ENCODE peak calls at places on chromosomes 16 and 17, in four cellular contexts. J is cardiac fibroblast, G is stomach, P is thoracic aorta. Q is an unnamed sample.

GRCh38 chr17:82021728-82022309 is 859 bp downstream of the CENPX start:
- DNase-seq in J (no peak), G (no peak), P (no peak), Q (no peak)

GRCh38 chr17:77808663-77809425 is 149.7 kb upstream of the TNRC6C start:
- DNase-seq in J (no peak), G (no peak), P (no peak), Q (no peak)

GRCh38 chr16:30948087-30948955 is 547 bp upstream of the ORAI3 start:
- DNase-seq in J (peak), G (peak), P (peak), Q (peak)

GRCh38 chr17:58320163-58320558 is 8.4 kb downstream of the TSPOAP1 start:
- DNase-seq in J (no peak), G (no peak), P (no peak), Q (no peak)

GRCh38 chr16:23597003-23597756 is 1.1 kb upstream of the NDUFAB1 start:
- DNase-seq in J (peak), G (no peak), P (no peak), Q (no peak)

GRCh38 chr16:15830832-15831451 is 25.9 kb downstream of the MYH11 start:
- DNase-seq in J (no peak), G (no peak), P (no peak), Q (no peak)

GRCh38 chr17:14464741-14465140 is 163.9 kb downstream of the HS3ST3B1 start:
- DNase-seq in J (no peak), G (no peak), P (no peak), Q (peak)

GRCh38 chr17:16398270-16399267 is 16.8 kb upstream of the TRPV2 start:
- DNase-seq in J (no peak), G (no peak), P (no peak), Q (peak)

GRCh38 chr17:354651-355556 is 2.3 kb upstream of the RPH3AL start:
- DNase-seq in J (no peak), G (no peak), P (no peak), Q (no peak)

GRCh38 chr17:60594747-60595146 is 5.2 kb upstream of the PPM1D start:
- DNase-seq in J (no peak), G (no peak), P (no peak), Q (no peak)

GRCh38 chr17:58344791-58345157 is 7.2 kb downstream of the SUPT4H1 start:
- DNase-seq in J (no peak), G (no peak), P (no peak), Q (no peak)

GRCh38 chr17:65531508-65532431 is 29.7 kb downstream of the AXIN2 start:
- DNase-seq in J (peak), G (peak), P (no peak), Q (peak)
- TF ChIP-seq CTCF in J (peak), G (peak), P (peak), Q (peak)

GRCh38 chr16:86512301-86512859 is 2.1 kb downstream of the FOXF1 start:
- DNase-seq in J (no peak), G (no peak), P (no peak), Q (no peak)

GRCh38 chr16:86511317-86512161 is 1.2 kb downstream of the FOXF1 start:
- DNase-seq in J (no peak), G (no peak), P (no peak), Q (no peak)

GRCh38 chr16:86513471-86514277 is 3.3 kb downstream of the FOXF1 start:
- DNase-seq in J (no peak), G (no peak), P (no peak), Q (no peak)

GRCh38 chr16:86514656-86515376 is 4.5 kb downstream of the FOXF1 start:
- DNase-seq in J (no peak), G (no peak), P (no peak), Q (no peak)

GRCh38 chr16:86512860-86513470 is 2.6 kb downstream of the FOXF1 start:
- DNase-seq in J (no peak), G (no peak), P (no peak), Q (no peak)
- H3K4me3 ChIP-seq in J (peak), G (peak), P (no peak), Q (peak)

GRCh38 chr17:31508310-31509094 is 117.0 kb downstream of the RAB11FIP4 start:
- DNase-seq in J (no peak), G (peak), P (no peak), Q (no peak)
- TF ChIP-seq CTCF in J (peak), G (no peak), P (no peak), Q (no peak)

GRCh38 chr17:8015236-8015956 is 13.0 kb downstream of the GUCY2D start:
- DNase-seq in J (no peak), G (no peak), P (no peak), Q (no peak)

GRCh38 chr17:8015957-8016631 is 13.7 kb downstream of the GUCY2D start:
- DNase-seq in J (no peak), G (peak), P (no peak), Q (no peak)

GRCh38 chr17:8018436-8018835 is 16.0 kb downstream of the GUCY2D start:
- DNase-seq in J (no peak), G (no peak), P (no peak), Q (no peak)

GRCh38 chr17:8014558-8014850 is 12.1 kb downstream of the GUCY2D start:
- DNase-seq in J (no peak), G (no peak), P (no peak), Q (no peak)

GRCh38 chr17:8016632-8017424 is 14.4 kb downstream of the GUCY2D start:
- DNase-seq in J (peak), G (peak), P (no peak), Q (no peak)
- H3K4me3 ChIP-seq in J (peak), G (peak), P (peak), Q (peak)